ENCODE peak calls at places on chromosomes 3 and 15, in four cellular contexts. One of them, this sample, is unnamed.

GRCh38 chr3:181317521-181317920 is 328.0 kb upstream of the DNAJC19 start:
- DNase-seq in RWPE1: no peak
- DNase-seq in brain microvascular endothelial cell: no peak
- DNase-seq in adrenal gland: no peak
- DNase-seq in this sample: no peak

GRCh38 chr3:46737320-46737719 is 19.7 kb upstream of the PRSS50 start:
- DNase-seq in brain microvascular endothelial cell: no peak
- DNase-seq in RWPE1: no peak
- DNase-seq in adrenal gland: no peak
- DNase-seq in this sample: no peak

GRCh38 chr3:194736896-194737600 is 51.4 kb downstream of the FAM43A start:
- DNase-seq in RWPE1: no peak
- DNase-seq in brain microvascular endothelial cell: no peak
- DNase-seq in adrenal gland: no peak
- DNase-seq in this sample: no peak

GRCh38 chr3:14524311-14524711 is 15.8 kb downstream of the GRIP2 start:
- DNase-seq in adrenal gland: no peak
- DNase-seq in RWPE1: no peak
- DNase-seq in brain microvascular endothelial cell: no peak
- DNase-seq in this sample: no peak

GRCh38 chr3:36362973-36363372 is 17.3 kb upstream of the STAC start:
- DNase-seq in adrenal gland: peak
- DNase-seq in RWPE1: peak
- DNase-seq in brain microvascular endothelial cell: peak
- DNase-seq in this sample: no peak

GRCh38 chr3:146640955-146641867 is 36.1 kb upstream of the PLSCR5 start:
- DNase-seq in brain microvascular endothelial cell: peak
- DNase-seq in RWPE1: peak
- DNase-seq in adrenal gland: no peak
- DNase-seq in this sample: no peak

GRCh38 chr3:114892117-114892870 is 254.8 kb downstream of the ZBTB20 start:
- DNase-seq in brain microvascular endothelial cell: no peak
- DNase-seq in adrenal gland: no peak
- DNase-seq in RWPE1: no peak
- DNase-seq in this sample: no peak

GRCh38 chr3:178856804-178857203 is 214.8 kb downstream of the ZMAT3 start:
- DNase-seq in brain microvascular endothelial cell: no peak
- DNase-seq in RWPE1: no peak
- DNase-seq in adrenal gland: no peak
- DNase-seq in this sample: no peak

GRCh38 chr3:52317178-52317577 is 1.1 kb downstream of the DNAH1 start:
- DNase-seq in RWPE1: no peak
- DNase-seq in adrenal gland: no peak
- DNase-seq in brain microvascular endothelial cell: no peak
- DNase-seq in this sample: no peak

GRCh38 chr3:155417119-155417517 is 123.6 kb upstream of the STRIT1 start:
- DNase-seq in brain microvascular endothelial cell: no peak
- DNase-seq in RWPE1: no peak
- DNase-seq in adrenal gland: no peak
- DNase-seq in this sample: no peak

GRCh38 chr3:11548721-11549131 is 95.0 kb downstream of the VGLL4 start:
- DNase-seq in adrenal gland: peak
- DNase-seq in RWPE1: no peak
- DNase-seq in brain microvascular endothelial cell: peak
- DNase-seq in this sample: no peak

GRCh38 chr3:132006605-132007204 is 28.1 kb downstream of the CPNE4 start:
- DNase-seq in adrenal gland: peak
- DNase-seq in brain microvascular endothelial cell: peak
- DNase-seq in RWPE1: peak
- DNase-seq in this sample: no peak

GRCh38 chr15:78105541-78106241 is 13.3 kb downstream of the SH2D7 start:
- DNase-seq in RWPE1: no peak
- DNase-seq in brain microvascular endothelial cell: peak
- DNase-seq in adrenal gland: peak
- DNase-seq in this sample: no peak

GRCh38 chr15:45199136-45199810 is 11.5 kb upstream of the SHF start:
- DNase-seq in RWPE1: no peak
- DNase-seq in brain microvascular endothelial cell: no peak
- DNase-seq in adrenal gland: peak
- DNase-seq in this sample: no peak

GRCh38 chr3:177229791-177230190 is 32.5 kb upstream of the TBL1XR1 start:
- DNase-seq in adrenal gland: no peak
- DNase-seq in RWPE1: no peak
- DNase-seq in brain microvascular endothelial cell: no peak
- DNase-seq in this sample: no peak

GRCh38 chr3:130480736-130481135 is 36.2 kb upstream of the COL6A6 start:
- DNase-seq in RWPE1: peak
- DNase-seq in brain microvascular endothelial cell: peak
- DNase-seq in adrenal gland: peak
- DNase-seq in this sample: no peak

GRCh38 chr3:33544126-33544525 is 103.9 kb upstream of the UBP1 start:
- DNase-seq in adrenal gland: no peak
- DNase-seq in brain microvascular endothelial cell: no peak
- DNase-seq in RWPE1: no peak
- DNase-seq in this sample: no peak

GRCh38 chr3:183188895-183189462 is 26.4 kb upstream of the LAMP3 start:
- DNase-seq in adrenal gland: no peak
- DNase-seq in RWPE1: no peak
- DNase-seq in brain microvascular endothelial cell: peak
- DNase-seq in this sample: no peak

GRCh38 chr3:127786358-127787070 is 35.8 kb downstream of the MGLL start:
- DNase-seq in RWPE1: no peak
- DNase-seq in adrenal gland: peak
- DNase-seq in brain microvascular endothelial cell: no peak
- DNase-seq in this sample: no peak

GRCh38 chr3:31041161-31041978 is 146.9 kb upstream of the GADL1 start:
- DNase-seq in RWPE1: peak
- DNase-seq in adrenal gland: no peak
- DNase-seq in brain microvascular endothelial cell: peak
- DNase-seq in this sample: no peak

GRCh38 chr3:119630562-119631329 is 29.6 kb downstream of the POPDC2 start:
- DNase-seq in adrenal gland: peak
- DNase-seq in brain microvascular endothelial cell: peak
- DNase-seq in RWPE1: no peak
- DNase-seq in this sample: no peak

GRCh38 chr3:17894434-17895060 is 152.1 kb upstream of the TBC1D5 start:
- DNase-seq in RWPE1: no peak
- DNase-seq in brain microvascular endothelial cell: peak
- DNase-seq in adrenal gland: no peak
- DNase-seq in this sample: no peak

DNA sequence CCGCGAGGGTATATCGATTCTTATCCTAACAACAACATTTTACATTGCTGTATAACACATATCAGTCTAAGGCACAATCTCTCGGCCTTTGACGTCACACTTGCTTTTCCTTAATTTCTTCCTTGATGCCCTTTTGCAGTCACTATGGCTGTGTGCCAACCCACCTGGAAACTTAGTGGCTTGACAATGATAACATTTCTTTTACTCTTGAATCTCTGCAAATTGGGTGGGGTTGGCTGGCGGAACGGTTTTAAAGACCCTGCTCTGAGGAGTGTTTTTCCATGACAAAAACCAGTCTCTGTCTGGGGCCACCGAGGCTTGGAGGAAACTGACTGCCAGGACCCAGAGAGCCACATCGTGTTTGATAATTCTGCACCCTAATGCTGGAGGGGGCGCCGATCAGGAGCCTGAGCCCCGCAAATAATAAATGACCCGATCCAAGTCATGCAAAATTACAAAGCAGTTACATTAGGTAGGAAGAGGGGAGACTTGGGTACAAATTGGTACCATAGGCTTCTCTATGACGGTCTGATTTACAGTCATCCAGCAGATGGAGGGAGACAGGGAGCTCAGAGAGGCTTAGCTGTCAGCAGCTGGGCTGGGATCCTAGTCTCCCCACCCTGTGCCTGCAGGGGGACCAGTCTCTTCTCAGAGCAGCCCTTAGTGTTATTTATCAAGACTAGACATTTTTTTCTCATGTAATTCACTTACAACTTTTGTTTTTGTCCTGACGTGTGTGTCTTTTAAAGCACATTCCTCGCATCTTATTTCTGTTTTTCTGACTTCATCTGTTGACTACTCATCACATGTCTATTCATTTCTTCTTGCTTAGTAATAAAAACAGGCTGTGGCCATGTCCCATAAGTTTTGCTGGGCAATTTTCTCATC is 115.8 kb downstream of the KLF13 start:
- DNase-seq in RWPE1: peak
- DNase-seq in brain microvascular endothelial cell: peak
- DNase-seq in adrenal gland: no peak
- DNase-seq in this sample: no peak
- TF ChIP-seq CTCF in RWPE1: peak
- TF ChIP-seq CTCF in brain microvascular endothelial cell: peak
- TF ChIP-seq CTCF in adrenal gland: no peak
- TF ChIP-seq CTCF in this sample: no peak

GRCh38 chr3:37803726-37804469 is 57.8 kb upstream of the CTDSPL start:
- DNase-seq in brain microvascular endothelial cell: no peak
- DNase-seq in adrenal gland: no peak
- DNase-seq in RWPE1: no peak
- DNase-seq in this sample: no peak

GRCh38 chr3:37806505-37807291 is 55.0 kb upstream of the CTDSPL start:
- DNase-seq in adrenal gland: no peak
- DNase-seq in brain microvascular endothelial cell: no peak
- DNase-seq in RWPE1: no peak
- DNase-seq in this sample: no peak

GRCh38 chr3:37800022-37800493 is 61.6 kb upstream of the CTDSPL start:
- DNase-seq in RWPE1: no peak
- DNase-seq in brain microvascular endothelial cell: no peak
- DNase-seq in adrenal gland: no peak
- DNase-seq in this sample: no peak

GRCh38 chr3:37801966-37802365 is 59.7 kb upstream of the CTDSPL start:
- DNase-seq in RWPE1: no peak
- DNase-seq in adrenal gland: no peak
- DNase-seq in brain microvascular endothelial cell: no peak
- DNase-seq in this sample: no peak
- TF ChIP-seq CTCF in RWPE1: no peak
- TF ChIP-seq CTCF in adrenal gland: no peak
- TF ChIP-seq CTCF in brain microvascular endothelial cell: no peak
- TF ChIP-seq CTCF in this sample: no peak

GRCh38 chr3:189195302-189195701 is 23.5 kb downstream of the TPRG1 start:
- DNase-seq in adrenal gland: no peak
- DNase-seq in brain microvascular endothelial cell: no peak
- DNase-seq in RWPE1: no peak
- DNase-seq in this sample: no peak
- TF ChIP-seq CTCF in adrenal gland: no peak
- TF ChIP-seq CTCF in brain microvascular endothelial cell: peak
- TF ChIP-seq CTCF in RWPE1: no peak
- TF ChIP-seq CTCF in this sample: no peak

GRCh38 chr3:13414040-13414729 is 5.9 kb downstream of the NUP210 start:
- DNase-seq in brain microvascular endothelial cell: no peak
- DNase-seq in adrenal gland: no peak
- DNase-seq in RWPE1: no peak
- DNase-seq in this sample: no peak

GRCh38 chr3:13415236-13416001 is 4.7 kb downstream of the NUP210 start:
- DNase-seq in RWPE1: no peak
- DNase-seq in brain microvascular endothelial cell: no peak
- DNase-seq in adrenal gland: no peak
- DNase-seq in this sample: no peak

GRCh38 chr3:13419356-13420050 is 619 bp downstream of the NUP210 start:
- DNase-seq in brain microvascular endothelial cell: no peak
- DNase-seq in adrenal gland: peak
- DNase-seq in RWPE1: no peak
- DNase-seq in this sample: no peak

GRCh38 chr3:13420051-13420816 is at the start of gene NUP210:
- DNase-seq in RWPE1: no peak
- DNase-seq in brain microvascular endothelial cell: no peak
- DNase-seq in adrenal gland: peak
- DNase-seq in this sample: no peak

DNA sequence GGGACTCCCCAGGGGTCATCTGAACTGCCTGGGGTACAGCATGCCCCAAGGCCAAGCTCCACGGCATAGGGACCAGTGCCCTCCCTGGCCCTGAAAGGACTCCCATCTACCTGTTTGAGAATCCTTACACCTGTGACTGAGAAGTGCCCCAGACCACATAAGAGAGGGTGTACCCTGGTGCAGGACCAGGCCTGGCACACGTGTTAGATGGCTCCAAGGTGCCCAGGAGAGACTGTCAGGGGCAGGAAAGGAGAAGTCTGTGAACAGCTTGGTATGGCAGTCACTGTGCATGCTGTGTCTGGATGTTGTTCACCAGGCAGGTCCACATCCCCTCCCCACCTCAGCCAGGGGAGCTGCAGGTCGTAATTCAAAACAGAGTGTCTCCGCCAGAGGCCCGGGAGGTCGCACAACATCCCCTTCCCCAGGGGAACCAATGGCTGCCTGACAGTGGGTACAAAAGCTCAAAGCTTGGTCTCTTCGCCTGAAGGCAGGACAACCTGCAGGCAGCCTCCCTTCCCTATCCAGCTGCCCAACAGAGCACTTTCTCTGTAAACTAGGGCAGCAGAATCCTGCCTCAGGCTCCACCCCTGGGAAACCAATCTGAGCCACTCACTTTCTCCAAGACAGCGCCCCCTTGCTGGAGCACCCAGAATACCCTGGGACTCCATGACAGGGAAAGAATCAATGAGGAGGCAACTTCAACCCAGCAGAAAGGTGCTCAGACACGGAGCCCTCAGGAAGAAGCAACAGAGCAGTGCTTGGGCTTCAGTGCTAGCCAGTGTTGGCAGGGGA is 3.9 kb downstream of the NUP210 start:
- DNase-seq in RWPE1: no peak
- DNase-seq in adrenal gland: no peak
- DNase-seq in brain microvascular endothelial cell: no peak
- DNase-seq in this sample: no peak
- TF ChIP-seq CTCF in RWPE1: no peak
- TF ChIP-seq CTCF in adrenal gland: no peak
- TF ChIP-seq CTCF in brain microvascular endothelial cell: peak
- TF ChIP-seq CTCF in this sample: no peak